ENCODE peak calls at places on chromosomes 5 and 9, in ten cellular contexts. H, I, U, G, L, C, N, A, E and J are unnamed samples.

GRCh38 chr5:128213340-128213739 is 129.8 kb downstream of the SLC12A2 start:
- DNase-seq in G (peak), E (peak), A (peak), C (peak), L (no peak), N (peak), U (peak), I (peak), H (peak), J (peak)

GRCh38 chr5:106985174-106985573 is 685.6 kb downstream of the EFNA5 start:
- DNase-seq in E (no peak), I (no peak), U (no peak), N (no peak), A (no peak), G (no peak), C (no peak), L (no peak), H (no peak), J (no peak)

GRCh38 chr9:107345327-107345726 is 62.2 kb downstream of the RAD23B start:
- DNase-seq in C (no peak), N (no peak), H (peak), I (no peak), E (peak), G (no peak), L (no peak), A (no peak), U (no peak), J (peak)

GRCh38 chr5:176446884-176447537 is 1.2 kb upstream of the FAF2 start:
- DNase-seq in C (no peak), E (no peak), I (no peak), N (no peak), H (no peak), L (no peak), A (no peak), U (no peak), G (no peak), J (no peak)

GRCh38 chr5:125256296-125256695 is 509.9 kb upstream of the ZNF608 start:
- DNase-seq in E (no peak), G (no peak), A (no peak), C (no peak), N (no peak), H (no peak), I (no peak), L (no peak), U (no peak), J (no peak)

GRCh38 chr5:33641722-33642505 is 201.1 kb downstream of the TARS1 start:
- DNase-seq in A (peak), N (no peak), L (no peak), H (no peak), C (peak), E (no peak), I (no peak), G (no peak), U (no peak), J (no peak)

GRCh38 chr5:122942164-122942914 is 94.2 kb downstream of the PPIC start:
- DNase-seq in L (no peak), A (peak), C (peak), U (no peak), E (no peak), G (no peak), N (no peak), H (no peak), I (no peak), J (no peak)

GRCh38 chr5:57776035-57776434 is 293.4 kb upstream of the ACTBL2 start:
- DNase-seq in N (no peak), L (no peak), A (no peak), H (no peak), U (no peak), E (no peak), I (no peak), G (no peak), C (no peak), J (no peak)

GRCh38 chr5:68054625-68055024 is 160.9 kb upstream of the PIK3R1 start:
- DNase-seq in C (no peak), U (no peak), E (no peak), I (no peak), N (peak), H (no peak), L (no peak), G (no peak), A (no peak), J (no peak)

GRCh38 chr5:140024928-140025327 is 18.2 kb downstream of the NRG2 start:
- DNase-seq in E (no peak), G (no peak), L (no peak), A (no peak), C (no peak), I (no peak), N (no peak), U (no peak), H (no peak), J (no peak)

GRCh38 chr5:142151436-142152382 is 43.1 kb downstream of the NDFIP1 start:
- DNase-seq in L (peak), G (no peak), I (peak), C (peak), A (peak), N (peak), H (peak), U (peak), E (peak), J (peak)

GRCh38 chr9:35714579-35715252 is 17.3 kb downstream of the TLN1 start:
- DNase-seq in A (no peak), L (no peak), C (no peak), N (no peak), H (no peak), E (no peak), G (no peak), U (no peak), I (no peak), J (no peak)

GRCh38 chr5:78930742-78931141 is 54.4 kb downstream of the ARSB start:
- DNase-seq in A (peak), C (no peak), N (no peak), L (no peak), H (no peak), G (peak), U (no peak), I (no peak), E (no peak), J (no peak)

GRCh38 chr9:21465859-21466518 is 16.1 kb downstream of the IFNE start:
- DNase-seq in U (peak), C (peak), I (no peak), L (no peak), A (peak), E (no peak), N (peak), G (peak), H (no peak), J (no peak)

GRCh38 chr9:93316726-93317494 is 133.0 kb downstream of the WNK2 start:
- DNase-seq in U (no peak), C (no peak), L (no peak), N (no peak), I (no peak), E (no peak), A (no peak), H (no peak), G (no peak), J (no peak)

GRCh38 chr9:5336683-5337082 is 3.0 kb downstream of the RLN1 start:
- DNase-seq in H (no peak), E (no peak), N (no peak), C (no peak), I (peak), G (no peak), L (no peak), A (no peak), U (no peak), J (no peak)

GRCh38 chr5:17056056-17056690 is 120.1 kb upstream of the MYO10 start:
- DNase-seq in L (no peak), U (peak), G (no peak), A (peak), C (peak), E (no peak), H (peak), I (no peak), N (no peak), J (no peak)

GRCh38 chr9:6305954-6306563 is 22.1 kb upstream of the TPD52L3 start:
- DNase-seq in A (peak), E (no peak), N (peak), C (peak), U (peak), I (no peak), L (no peak), H (no peak), G (peak), J (peak)

GRCh38 chr5:17276445-17276844 is 59.0 kb downstream of the BASP1 start:
- DNase-seq in I (no peak), U (no peak), G (no peak), H (no peak), C (no peak), N (no peak), A (no peak), E (no peak), L (no peak), J (no peak)

GRCh38 chr9:127149010-127149409 is 26.6 kb upstream of the ANGPTL2 start:
- DNase-seq in G (no peak), C (no peak), L (no peak), H (no peak), A (no peak), I (no peak), N (no peak), E (peak), U (no peak), J (no peak)

GRCh38 chr5:179550511-179551342 is at the start of gene RUFY1:
- DNase-seq in N (peak), G (peak), H (peak), A (peak), L (peak), U (peak), C (peak), I (peak), E (peak), J (peak)

GRCh38 chr5:1728846-1729245 is 70.8 kb downstream of the MRPL36 start:
- DNase-seq in H (no peak), I (no peak), U (no peak), L (no peak), C (no peak), N (no peak), E (no peak), G (no peak), A (no peak), J (no peak)

GRCh38 chr5:172544371-172545120 is 90.2 kb upstream of the SH3PXD2B start:
- DNase-seq in I (no peak), A (no peak), E (no peak), C (no peak), H (no peak), L (no peak), N (no peak), U (no peak), G (no peak), J (no peak)

GRCh38 chr5:79416499-79416898 is 97.4 kb downstream of the HOMER1 start:
- DNase-seq in A (peak), E (no peak), L (no peak), U (peak), C (no peak), G (no peak), I (no peak), N (no peak), H (no peak), J (no peak)

GRCh38 chr5:74446673-74447337 is 193.7 kb downstream of the ENC1 start:
- DNase-seq in C (no peak), E (no peak), N (no peak), H (peak), U (no peak), A (no peak), I (no peak), L (no peak), G (no peak), J (no peak)

GRCh38 chr5:91556-92263 is at the start of gene PLEKHG4B:
- DNase-seq in L (no peak), I (no peak), N (peak), H (no peak), G (peak), U (no peak), C (no peak), E (no peak), A (no peak), J (peak)

GRCh38 chr5:150989695-150990094 is 30.7 kb upstream of the GPX3 start:
- DNase-seq in C (no peak), A (no peak), L (no peak), G (peak), H (no peak), E (no peak), N (no peak), U (no peak), I (no peak), J (no peak)

GRCh38 chr5:123965626-123966025 is 453.6 kb downstream of the CSNK1G3 start:
- DNase-seq in H (no peak), N (no peak), U (peak), G (no peak), L (no peak), A (no peak), I (no peak), C (no peak), E (no peak), J (no peak)

GRCh38 chr9:117451336-117451735 is 36.5 kb upstream of the ASTN2 start:
- DNase-seq in A (no peak), L (no peak), N (no peak), I (no peak), G (no peak), C (no peak), H (no peak), U (no peak), E (no peak), J (no peak)

GRCh38 chr9:132069046-132069898 is 10.4 kb downstream of the MED27 start:
- DNase-seq in A (peak), L (no peak), C (peak), I (no peak), U (peak), G (no peak), E (no peak), N (no peak), H (no peak), J (no peak)

GRCh38 chr5:124342586-124342985 is 403.9 kb downstream of the ZNF608 start:
- DNase-seq in N (no peak), H (no peak), C (no peak), L (no peak), I (no peak), U (no peak), A (peak), G (no peak), E (no peak), J (no peak)

GRCh38 chr9:114771901-114772300 is 33.9 kb downstream of the TNFSF15 start:
- DNase-seq in E (no peak), L (no peak), N (no peak), C (no peak), I (no peak), A (peak), G (no peak), U (no peak), H (no peak), J (no peak)

GRCh38 chr9:95343725-95344287 is 26.3 kb upstream of the FANCC start:
- DNase-seq in N (no peak), G (no peak), C (no peak), I (no peak), H (no peak), E (no peak), U (no peak), L (no peak), A (peak), J (no peak)

GRCh38 chr9:123455187-123455586 is 99.2 kb downstream of the CRB2 start:
- DNase-seq in U (no peak), A (no peak), E (no peak), I (no peak), G (no peak), L (no peak), C (no peak), H (no peak), N (no peak), J (no peak)

GRCh38 chr5:4857761-4858160 is 282.4 kb upstream of the ADAMTS16 start:
- DNase-seq in L (no peak), U (no peak), N (no peak), A (no peak), G (no peak), I (no peak), E (no peak), H (no peak), C (peak), J (no peak)

GRCh38 chr5:131595088-131596033 is 39.7 kb downstream of the RAPGEF6 start:
- DNase-seq in H (no peak), G (no peak), E (no peak), U (no peak), I (no peak), A (no peak), L (peak), N (no peak), C (no peak), J (no peak)

GRCh38 chr5:103908327-103909099 is 345.9 kb upstream of the NUDT12 start:
- DNase-seq in U (no peak), E (no peak), N (no peak), I (no peak), A (no peak), H (no peak), L (no peak), G (no peak), C (peak), J (no peak)